ENCODE peak calls at places on chromosomes 11 and 22, in nine cellular contexts. One of them, this sample, is unnamed.

GRCh38 chr11:5343474-5344335 is at the start of gene OR51B5:
- DNase-seq in T47D: no peak
- DNase-seq in B cell: no peak
- DNase-seq in H4: no peak
- DNase-seq in stimulated activated CD4-positive, alpha-beta T cell treated with anti-CD3 and anti-CD28 coated beads, Interleukin-4, amount 100 ng/mL, for 48 hours: no peak
- DNase-seq in EL: peak
- DNase-seq in left ventricle myocardium inferior: no peak
- DNase-seq in 8988T: no peak
- DNase-seq in skeletal muscle cell: no peak
- DNase-seq in this sample: no peak

GRCh38 chr11:19821412-19821875 is 108.8 kb downstream of the NAV2 start:
- DNase-seq in T47D: no peak
- DNase-seq in B cell: no peak
- DNase-seq in H4: no peak
- DNase-seq in stimulated activated CD4-positive, alpha-beta T cell treated with anti-CD3 and anti-CD28 coated beads, Interleukin-4, amount 100 ng/mL, for 48 hours: no peak
- DNase-seq in EL: no peak
- DNase-seq in left ventricle myocardium inferior: no peak
- DNase-seq in 8988T: no peak
- DNase-seq in skeletal muscle cell: no peak
- DNase-seq in this sample: no peak

GRCh38 chr11:72599325-72600117 is 74.7 kb downstream of the PDE2A start:
- DNase-seq in T47D: no peak
- DNase-seq in B cell: no peak
- DNase-seq in H4: no peak
- DNase-seq in stimulated activated CD4-positive, alpha-beta T cell treated with anti-CD3 and anti-CD28 coated beads, Interleukin-4, amount 100 ng/mL, for 48 hours: no peak
- DNase-seq in EL: peak
- DNase-seq in left ventricle myocardium inferior: no peak
- DNase-seq in 8988T: no peak
- DNase-seq in skeletal muscle cell: no peak
- DNase-seq in this sample: no peak

GRCh38 chr22:39530692-39531331 is 1.7 kb downstream of the RPS19BP1 start:
- DNase-seq in T47D: no peak
- DNase-seq in B cell: no peak
- DNase-seq in H4: peak
- DNase-seq in stimulated activated CD4-positive, alpha-beta T cell treated with anti-CD3 and anti-CD28 coated beads, Interleukin-4, amount 100 ng/mL, for 48 hours: no peak
- DNase-seq in EL: peak
- DNase-seq in left ventricle myocardium inferior: no peak
- DNase-seq in 8988T: no peak
- DNase-seq in skeletal muscle cell: no peak
- DNase-seq in this sample: no peak

GRCh38 chr22:37182949-37183245 is 5.2 kb downstream of the C1QTNF6 start:
- DNase-seq in T47D: no peak
- DNase-seq in B cell: peak
- DNase-seq in H4: no peak
- DNase-seq in stimulated activated CD4-positive, alpha-beta T cell treated with anti-CD3 and anti-CD28 coated beads, Interleukin-4, amount 100 ng/mL, for 48 hours: no peak
- DNase-seq in EL: no peak
- DNase-seq in left ventricle myocardium inferior: no peak
- DNase-seq in 8988T: no peak
- DNase-seq in skeletal muscle cell: no peak
- DNase-seq in this sample: peak

GRCh38 chr11:69972351-69972802 is 105.7 kb upstream of the ANO1 start:
- DNase-seq in T47D: no peak
- DNase-seq in B cell: peak
- DNase-seq in H4: no peak
- DNase-seq in stimulated activated CD4-positive, alpha-beta T cell treated with anti-CD3 and anti-CD28 coated beads, Interleukin-4, amount 100 ng/mL, for 48 hours: no peak
- DNase-seq in EL: no peak
- DNase-seq in left ventricle myocardium inferior: no peak
- DNase-seq in 8988T: no peak
- DNase-seq in skeletal muscle cell: no peak
- DNase-seq in this sample: no peak

GRCh38 chr22:46561435-46561905 is 24.1 kb upstream of the CELSR1 start:
- DNase-seq in T47D: no peak
- DNase-seq in B cell: no peak
- DNase-seq in H4: peak
- DNase-seq in stimulated activated CD4-positive, alpha-beta T cell treated with anti-CD3 and anti-CD28 coated beads, Interleukin-4, amount 100 ng/mL, for 48 hours: no peak
- DNase-seq in EL: peak
- DNase-seq in left ventricle myocardium inferior: peak
- DNase-seq in 8988T: no peak
- DNase-seq in skeletal muscle cell: no peak
- DNase-seq in this sample: no peak

GRCh38 chr11:94879006-94879405 is 94.3 kb downstream of the CWC15 start:
- DNase-seq in T47D: no peak
- DNase-seq in B cell: no peak
- DNase-seq in H4: no peak
- DNase-seq in stimulated activated CD4-positive, alpha-beta T cell treated with anti-CD3 and anti-CD28 coated beads, Interleukin-4, amount 100 ng/mL, for 48 hours: no peak
- DNase-seq in EL: no peak
- DNase-seq in left ventricle myocardium inferior: no peak
- DNase-seq in 8988T: no peak
- DNase-seq in skeletal muscle cell: no peak
- DNase-seq in this sample: no peak

GRCh38 chr11:62542750-62543567 is 3.6 kb downstream of the AHNAK start:
- DNase-seq in T47D: peak
- DNase-seq in B cell: peak
- DNase-seq in H4: peak
- DNase-seq in stimulated activated CD4-positive, alpha-beta T cell treated with anti-CD3 and anti-CD28 coated beads, Interleukin-4, amount 100 ng/mL, for 48 hours: peak
- DNase-seq in EL: peak
- DNase-seq in left ventricle myocardium inferior: peak
- DNase-seq in 8988T: peak
- DNase-seq in skeletal muscle cell: no peak
- DNase-seq in this sample: peak

GRCh38 chr11:44865866-44866272 is 84.8 kb downstream of the TP53I11 start:
- DNase-seq in T47D: no peak
- DNase-seq in B cell: no peak
- DNase-seq in H4: no peak
- DNase-seq in stimulated activated CD4-positive, alpha-beta T cell treated with anti-CD3 and anti-CD28 coated beads, Interleukin-4, amount 100 ng/mL, for 48 hours: no peak
- DNase-seq in EL: no peak
- DNase-seq in left ventricle myocardium inferior: peak
- DNase-seq in 8988T: no peak
- DNase-seq in skeletal muscle cell: no peak
- DNase-seq in this sample: no peak

GRCh38 chr11:3942160-3942955 is 86.9 kb downstream of the STIM1 start:
- DNase-seq in T47D: no peak
- DNase-seq in B cell: no peak
- DNase-seq in H4: peak
- DNase-seq in stimulated activated CD4-positive, alpha-beta T cell treated with anti-CD3 and anti-CD28 coated beads, Interleukin-4, amount 100 ng/mL, for 48 hours: no peak
- DNase-seq in EL: no peak
- DNase-seq in left ventricle myocardium inferior: no peak
- DNase-seq in 8988T: no peak
- DNase-seq in skeletal muscle cell: no peak
- DNase-seq in this sample: no peak

GRCh38 chr11:115577701-115578100 is 73.5 kb upstream of the CADM1 start:
- DNase-seq in T47D: no peak
- DNase-seq in B cell: no peak
- DNase-seq in H4: no peak
- DNase-seq in stimulated activated CD4-positive, alpha-beta T cell treated with anti-CD3 and anti-CD28 coated beads, Interleukin-4, amount 100 ng/mL, for 48 hours: no peak
- DNase-seq in EL: no peak
- DNase-seq in left ventricle myocardium inferior: no peak
- DNase-seq in 8988T: no peak
- DNase-seq in skeletal muscle cell: no peak
- DNase-seq in this sample: no peak

GRCh38 chr22:21835378-21835777 is 32.1 kb downstream of the MAPK1 start:
- DNase-seq in T47D: no peak
- DNase-seq in B cell: no peak
- DNase-seq in H4: no peak
- DNase-seq in stimulated activated CD4-positive, alpha-beta T cell treated with anti-CD3 and anti-CD28 coated beads, Interleukin-4, amount 100 ng/mL, for 48 hours: no peak
- DNase-seq in EL: no peak
- DNase-seq in left ventricle myocardium inferior: no peak
- DNase-seq in 8988T: no peak
- DNase-seq in skeletal muscle cell: no peak
- DNase-seq in this sample: no peak

GRCh38 chr11:36452231-36452630 is 57.8 kb downstream of the TRAF6 start:
- DNase-seq in T47D: no peak
- DNase-seq in B cell: no peak
- DNase-seq in H4: peak
- DNase-seq in stimulated activated CD4-positive, alpha-beta T cell treated with anti-CD3 and anti-CD28 coated beads, Interleukin-4, amount 100 ng/mL, for 48 hours: no peak
- DNase-seq in EL: no peak
- DNase-seq in left ventricle myocardium inferior: no peak
- DNase-seq in 8988T: no peak
- DNase-seq in skeletal muscle cell: no peak
- DNase-seq in this sample: no peak

This sample was measured in CD14-positive monocyte.